ENCODE peak calls at places on chromosome 9, in five cellular contexts. R is A673; N is CD8-positive, alpha-beta T cell; J is A549; Y is right atrium auricular region. Q is an unnamed sample.

GRCh38 chr9:97564291-97565175 is 63.1 kb downstream of the TMOD1 start:
- DNase-seq in R (peak; percentile 25), N (no peak), J (peak; percentile 19), Y (peak; percentile 62), Q (peak; percentile 83)

GRCh38 chr9:113609562-113610318 is 146.2 kb downstream of the RGS3 start:
- DNase-seq in R (no peak), N (no peak), J (no peak), Y (peak; percentile 92), Q (no peak)

GRCh38 chr9:36826581-36826980 is 207.5 kb downstream of the PAX5 start:
- DNase-seq in R (no peak), N (no peak), J (no peak), Y (no peak), Q (no peak)

GRCh38 chr9:95796029-95796428 is 79.5 kb upstream of the ERCC6L2 start:
- DNase-seq in R (no peak), N (no peak), J (no peak), Y (no peak), Q (no peak)

GRCh38 chr9:109767404-109767803 is 12.6 kb upstream of the PALM2AKAP2 start:
- DNase-seq in R (no peak), N (no peak), J (no peak), Y (no peak), Q (no peak)

GRCh38 chr9:93260290-93261066 is 76.5 kb downstream of the WNK2 start:
- DNase-seq in R (no peak), N (no peak), J (no peak), Y (peak; percentile 38), Q (no peak)

GRCh38 chr9:91489391-91489899 is 65.8 kb upstream of the NFIL3 start:
- DNase-seq in R (no peak), N (no peak), J (no peak), Y (no peak), Q (no peak)

GRCh38 chr9:107046692-107047091 is 183.7 kb downstream of the ZNF462 start:
- DNase-seq in R (no peak), N (no peak), J (no peak), Y (no peak), Q (no peak)

GRCh38 chr9:107439991-107440456 is 49.5 kb downstream of the KLF4 start:
- DNase-seq in R (no peak), N (no peak), J (no peak), Y (no peak), Q (no peak)

GRCh38 chr9:102779341-102779740 is 215.8 kb upstream of the CYLC2 start:
- DNase-seq in R (no peak), N (no peak), J (no peak), Y (no peak), Q (no peak)

GRCh38 chr9:23663536-23663935 is 162.5 kb downstream of the ELAVL2 start:
- DNase-seq in R (no peak), N (no peak), J (no peak), Y (no peak), Q (no peak)

GRCh38 chr9:18347381-18348084 is 126.4 kb upstream of the ADAMTSL1 start:
- DNase-seq in R (no peak), N (no peak), J (no peak), Y (no peak), Q (no peak)

GRCh38 chr9:92763721-92764380 is 782 bp downstream of the BICD2 start:
- DNase-seq in R (no peak), N (no peak), J (no peak), Y (no peak), Q (no peak)

GRCh38 chr9:95506438-95506691 is 10.4 kb downstream of the PTCH1 start:
- DNase-seq in R (peak; percentile 71), N (no peak), J (peak; percentile 36), Y (no peak), Q (no peak)

GRCh38 chr9:80701061-80701460 is 988.3 kb downstream of the TLE1 start:
- DNase-seq in R (no peak), N (no peak), J (no peak), Y (no peak), Q (no peak)

GRCh38 chr9:6426117-6426516 is 13.1 kb downstream of the UHRF2 start:
- DNase-seq in R (no peak), N (no peak), J (no peak), Y (no peak), Q (no peak)

GRCh38 chr9:123310551-123311249 is 42.3 kb upstream of the STRBP start:
- DNase-seq in R (peak; percentile 57), N (no peak), J (no peak), Y (no peak), Q (no peak)

GRCh38 chr9:123940721-123941534 is 11.0 kb upstream of the DENND1A start:
- DNase-seq in R (no peak), N (no peak), J (no peak), Y (no peak), Q (no peak)

GRCh38 chr9:69513291-69513690 is 158.9 kb downstream of the APBA1 start:
- DNase-seq in R (no peak), N (no peak), J (no peak), Y (no peak), Q (no peak)

GRCh38 chr9:4837126-4837767 is 44.5 kb downstream of the RCL1 start:
- DNase-seq in R (no peak), N (no peak), J (no peak), Y (no peak), Q (no peak)

GRCh38 chr9:114484854-114485443 is 20.3 kb downstream of the WHRN start:
- DNase-seq in R (no peak), N (no peak), J (peak; percentile 18), Y (no peak), Q (no peak)

GRCh38 chr9:90107021-90107771 is 502.4 kb downstream of the GADD45G start:
- DNase-seq in R (no peak), N (no peak), J (peak; percentile 28), Y (peak; percentile 70), Q (no peak)

GRCh38 chr9:36842560-36843530 is 191.2 kb downstream of the PAX5 start:
- DNase-seq in R (no peak), N (no peak), J (no peak), Y (no peak), Q (no peak)

GRCh38 chr9:18366184-18366583 is 107.8 kb upstream of the ADAMTSL1 start:
- DNase-seq in R (no peak), N (no peak), J (no peak), Y (no peak), Q (no peak)

GRCh38 chr9:102514541-102514940 is 480.6 kb upstream of the CYLC2 start:
- DNase-seq in R (no peak), N (no peak), J (no peak), Y (no peak), Q (no peak)

DNA sequence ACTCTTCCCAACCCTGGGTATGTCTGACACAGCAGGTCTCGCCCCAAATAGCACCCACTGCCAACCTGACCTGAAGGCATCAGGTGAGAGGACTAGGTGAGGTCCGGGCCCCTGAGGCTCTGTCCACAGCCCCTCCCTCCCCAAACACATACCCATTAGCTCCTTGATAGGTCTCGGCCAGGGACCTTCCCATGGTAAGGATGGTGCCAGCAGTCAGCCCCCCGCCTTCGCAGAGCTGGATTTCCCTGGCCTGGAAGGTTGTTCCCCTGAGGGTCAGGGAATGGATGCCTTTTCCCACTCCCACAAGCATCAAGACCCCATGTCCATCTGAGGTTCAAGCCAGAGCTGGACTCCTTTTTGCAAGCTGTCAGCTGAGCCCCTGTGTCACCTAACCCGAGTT is 2.7 kb downstream of the ENHO start:
- DNase-seq in R (no peak), N (no peak), J (no peak), Y (no peak), Q (no peak)
- H3K4me1 ChIP-seq in R (peaks cover 9% of the 10 kb centered on the region), N (peaks cover 9% of the 10 kb centered on the region), J (peaks cover 8% of the 10 kb centered on the region), Y (peaks cover 10% of the 10 kb centered on the region), Q (peaks cover 6% of the 10 kb centered on the region)

DNA sequence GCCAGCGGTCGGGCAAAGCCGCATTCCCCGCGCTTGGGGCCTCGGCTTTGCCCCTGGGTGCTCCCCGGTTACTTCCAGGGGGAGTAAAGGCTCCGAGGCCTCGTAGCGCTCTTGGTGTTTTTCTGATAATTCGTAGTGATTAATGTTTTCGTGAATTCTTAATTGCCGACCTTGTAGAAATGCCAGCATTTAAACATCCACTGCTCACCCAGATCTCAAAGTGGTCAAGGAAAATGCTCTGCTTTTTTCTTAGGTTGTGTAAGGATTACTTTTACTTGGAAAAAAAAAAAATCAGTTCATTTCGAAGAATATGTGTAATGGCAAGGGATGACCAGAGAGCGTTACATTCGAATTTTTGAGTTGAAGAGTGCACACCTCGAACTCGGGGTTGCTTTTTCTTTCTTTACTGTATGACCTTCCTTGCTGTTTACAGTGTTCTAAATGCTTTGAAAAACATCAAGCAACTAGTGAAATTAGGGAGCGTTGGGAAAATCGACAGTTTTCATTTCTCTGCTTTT is 731 bp upstream of the TUT7 start:
- DNase-seq in R (peak; percentile 22), N (no peak), J (no peak), Y (no peak), Q (no peak)
- H3K4me1 ChIP-seq in R (peaks cover 16% of the 10 kb centered on the region), N (peaks cover 21% of the 10 kb centered on the region), J (peaks cover 20% of the 10 kb centered on the region), Y (peaks cover 49% of the 10 kb centered on the region), Q (peaks cover 43% of the 10 kb centered on the region)

GRCh38 chr9:108474356-108474755 is 381.4 kb downstream of the ACTL7B start:
- DNase-seq in R (no peak), N (no peak), J (no peak), Y (no peak), Q (no peak)

GRCh38 chr9:108475813-108476212 is 380.0 kb downstream of the ACTL7B start:
- DNase-seq in R (no peak), N (no peak), J (no peak), Y (no peak), Q (no peak)

GRCh38 chr9:108478431-108478837 is 377.4 kb downstream of the ACTL7B start:
- DNase-seq in R (peak; percentile 21), N (no peak), J (peak; percentile 73), Y (no peak), Q (peak; percentile 94)

GRCh38 chr9:108477538-108478006 is 378.2 kb downstream of the ACTL7B start:
- DNase-seq in R (no peak), N (no peak), J (peak; percentile 82), Y (no peak), Q (no peak)

DNA sequence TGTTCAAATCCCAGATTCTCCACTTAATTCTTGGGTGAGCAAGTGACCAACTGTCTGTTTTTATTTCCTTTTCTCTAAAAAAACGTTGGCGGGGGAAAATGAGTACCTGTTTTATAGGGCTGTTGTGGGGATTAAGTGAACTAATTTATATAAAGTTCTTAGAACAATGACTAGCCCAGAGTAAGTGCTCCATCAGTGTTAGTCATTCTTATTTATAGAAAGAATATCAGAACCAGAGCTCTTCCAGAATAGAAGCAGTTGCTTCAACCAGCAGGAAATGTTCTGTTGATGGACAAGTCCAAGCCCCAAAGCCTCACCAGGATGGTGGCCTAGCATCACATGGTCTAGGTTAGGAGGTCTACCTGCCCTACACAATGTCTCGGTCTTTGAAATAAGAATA is 379.2 kb downstream of the ACTL7B start:
- DNase-seq in R (no peak), N (no peak), J (no peak), Y (no peak), Q (no peak)
- H3K4me1 ChIP-seq in R (peaks cover 3% of the 10 kb centered on the region), N (no peaks in the 10 kb centered on the region), J (peaks cover 62% of the 10 kb centered on the region), Y (peaks cover 11% of the 10 kb centered on the region), Q (peaks cover 70% of the 10 kb centered on the region)

DNA sequence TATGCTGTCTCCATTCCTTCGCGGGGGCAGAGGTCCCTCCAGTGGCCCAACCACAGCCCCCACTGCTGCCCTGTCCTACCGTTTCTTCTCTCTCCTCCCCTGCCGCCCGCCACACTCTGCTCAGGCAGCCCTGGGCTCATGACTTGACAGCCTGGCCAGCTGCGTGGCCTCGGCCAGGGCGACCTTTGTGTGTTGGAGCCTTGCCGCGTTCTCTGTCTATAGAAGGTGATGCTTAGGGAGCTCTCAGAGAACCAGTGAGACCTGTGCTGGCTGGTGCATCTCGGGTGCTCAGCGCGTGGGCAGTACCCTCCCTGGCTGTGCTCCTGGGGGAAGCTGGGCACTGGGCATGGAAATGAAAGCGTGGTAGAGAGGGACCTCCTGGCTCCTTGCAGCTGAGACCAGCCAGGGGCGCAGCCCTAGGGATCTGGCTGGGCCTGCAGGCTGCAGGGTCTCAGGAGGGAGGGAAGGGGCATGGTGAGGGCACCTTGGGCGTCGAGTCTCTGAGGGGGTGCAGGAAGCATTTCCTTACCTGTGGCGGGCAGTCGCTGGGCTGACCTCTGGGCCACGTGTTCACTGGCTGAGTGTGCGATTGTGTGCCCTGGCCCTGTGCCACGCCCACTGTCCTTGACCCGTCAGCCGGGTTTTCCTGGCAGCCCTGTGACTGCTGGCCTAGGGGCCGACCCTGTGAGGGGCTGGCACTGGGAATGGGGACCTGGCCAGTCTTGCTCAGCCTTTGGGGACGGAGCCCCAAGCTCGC is 50.3 kb downstream of the RXRA start:
- DNase-seq in R (no peak), N (no peak), J (no peak), Y (no peak), Q (no peak)
- H3K4me1 ChIP-seq in R (peaks cover 63% of the 10 kb centered on the region), N (peaks cover 8% of the 10 kb centered on the region), J (peaks cover 94% of the 10 kb centered on the region), Y (peaks cover 100% of the 10 kb centered on the region), Q (peaks cover 100% of the 10 kb centered on the region)

Q was measured in vagina.